ENCODE peak calls at places on chromosomes 12 and 14, in ten cellular contexts. P is foreskin fibroblast, Y is Peyer's patch, A is fibroblast of pulmonary artery, B is AG04450, R is mesothelial cell of epicardium, I is lower leg skin, D is AG09309, J is cardiac muscle cell, V is BJ. W is an unnamed sample.

GRCh38 chr14:31251028-31251958 is 43.7 kb upstream of the HECTD1 start:
- DNase-seq in P (no peak), Y (no peak), A (no peak), B (no peak), R (no peak), I (no peak), D (no peak), J (no peak), V (no peak), W (no peak)

GRCh38 chr14:94386085-94387031 is 2.0 kb downstream of the SERPINA1 start:
- DNase-seq in P (no peak), Y (no peak), A (no peak), B (no peak), R (no peak), I (no peak), D (no peak), J (no peak), V (no peak), W (no peak)

GRCh38 chr12:125211464-125211863 is 146.2 kb downstream of the AACS start:
- DNase-seq in P (no peak), Y (no peak), A (no peak), B (no peak), R (no peak), I (no peak), D (no peak), J (no peak), V (no peak), W (no peak)

GRCh38 chr12:113697646-113698504 is 226.2 kb upstream of the LHX5 start:
- DNase-seq in P (no peak), Y (no peak), A (no peak), B (no peak), R (no peak), I (no peak), D (no peak), J (no peak), V (no peak), W (peak; percentile 79)

GRCh38 chr12:62720661-62721330 is 214.2 kb downstream of the PPM1H start:
- DNase-seq in P (peak; percentile 83), Y (no peak), A (peak; percentile 67), B (no peak), R (no peak), I (no peak), D (no peak), J (peak; percentile 63), V (no peak), W (no peak)

GRCh38 chr12:58310828-58311273 is 369.5 kb downstream of the ATP23 start:
- DNase-seq in P (peak; percentile 92), Y (no peak), A (peak; percentile 98), B (peak; percentile 95), R (no peak), I (peak; percentile 18), D (peak; percentile 98), J (peak; percentile 96), V (peak; percentile 100), W (no peak)

GRCh38 chr12:70983692-70984091 is 63.2 kb upstream of the PTPRR start:
- DNase-seq in P (no peak), Y (no peak), A (peak; percentile 31), B (no peak), R (no peak), I (no peak), D (no peak), J (peak; percentile 43), V (no peak), W (no peak)

GRCh38 chr12:95859344-95859816 is 628 bp downstream of the SNRPF start:
- DNase-seq in P (peak; percentile 33), Y (no peak), A (peak; percentile 19), B (no peak), R (no peak), I (no peak), D (no peak), J (peak; percentile 26), V (no peak), W (no peak)

GRCh38 chr12:52370906-52371608 is 3.8 kb upstream of the KRT85 start:
- DNase-seq in P (peak; percentile 37), Y (no peak), A (peak; percentile 76), B (no peak), R (no peak), I (peak; percentile 85), D (peak; percentile 28), J (peak; percentile 87), V (peak; percentile 11), W (no peak)

GRCh38 chr14:64387232-64387737 is 868 bp upstream of the MTHFD1 start:
- DNase-seq in P (peak; percentile 14), Y (no peak), A (peak; percentile 22), B (no peak), R (no peak), I (no peak), D (no peak), J (peak; percentile 36), V (no peak), W (peak; percentile 52)

GRCh38 chr14:81110186-81110585 is 110.6 kb downstream of the GTF2A1 start:
- DNase-seq in P (no peak), Y (no peak), A (no peak), B (no peak), R (no peak), I (no peak), D (no peak), J (no peak), V (no peak), W (no peak)

GRCh38 chr12:110199360-110200123 is 75.4 kb downstream of the IFT81 start:
- DNase-seq in P (peak; percentile 64), Y (no peak), A (peak; percentile 79), B (no peak), R (no peak), I (no peak), D (no peak), J (peak; percentile 81), V (no peak), W (no peak)

GRCh38 chr12:8950287-8950574 is 786 bp upstream of the M6PR start:
- DNase-seq in P (no peak), Y (no peak), A (no peak), B (no peak), R (no peak), I (no peak), D (no peak), J (no peak), V (no peak), W (no peak)

GRCh38 chr12:85029456-85029855 is 6.6 kb downstream of the TSPAN19 start:
- DNase-seq in P (no peak), Y (no peak), A (peak; percentile 61), B (no peak), R (no peak), I (no peak), D (no peak), J (peak; percentile 38), V (no peak), W (no peak)

GRCh38 chr12:24020391-24021163 is 71.1 kb upstream of the SOX5 start:
- DNase-seq in P (no peak), Y (no peak), A (no peak), B (no peak), R (no peak), I (no peak), D (no peak), J (no peak), V (no peak), W (no peak)

GRCh38 chr12:24027352-24027751 is 77.9 kb upstream of the SOX5 start:
- DNase-seq in P (no peak), Y (no peak), A (no peak), B (no peak), R (no peak), I (no peak), D (no peak), J (no peak), V (no peak), W (no peak)

GRCh38 chr12:24021164-24021502 is 71.7 kb upstream of the SOX5 start:
- DNase-seq in P (no peak), Y (no peak), A (no peak), B (no peak), R (no peak), I (no peak), D (no peak), J (no peak), V (no peak), W (no peak)

DNA sequence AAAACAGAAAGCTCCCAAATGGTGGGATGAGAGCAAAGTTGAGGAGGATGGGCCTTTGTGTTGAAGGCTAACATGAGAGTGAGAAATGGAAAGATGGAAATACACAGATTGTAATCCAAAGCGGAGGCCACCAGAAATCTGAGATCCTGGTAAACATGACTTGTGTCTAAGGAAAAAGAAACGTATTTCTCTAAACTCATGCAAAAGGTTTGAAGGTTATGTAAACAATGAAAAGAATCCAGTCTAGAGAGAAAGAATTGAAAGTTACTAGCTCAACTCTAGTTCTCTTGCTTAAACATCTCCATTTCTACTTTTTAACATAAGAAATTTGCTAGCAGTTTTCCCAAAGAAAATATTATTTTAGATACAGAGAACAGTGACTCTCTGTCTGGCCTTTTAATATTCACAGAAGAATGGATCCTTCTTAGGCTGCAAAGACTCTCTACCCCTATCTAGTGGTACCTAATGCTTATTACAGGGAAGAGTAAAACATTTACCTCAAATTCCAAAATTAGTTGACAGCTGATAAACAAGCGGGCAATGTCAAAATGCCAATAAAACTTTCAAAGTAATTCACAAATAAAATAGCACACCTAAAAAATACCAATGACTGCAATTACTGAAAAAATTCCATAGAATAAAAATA is 75.8 kb upstream of the SOX5 start:
- DNase-seq in P (no peak), Y (no peak), A (peak; percentile 24), B (no peak), R (no peak), I (no peak), D (no peak), J (no peak), V (no peak), W (no peak)
- TF ChIP-seq CTCF in P (peak; percentile 12), Y (peak; percentile 54), A (peak; percentile 59), B (peak; percentile 63), R (no peak), I (no peak), D (no peak), J (peak; percentile 57), V (no peak), W (peak; percentile 66)

DNA sequence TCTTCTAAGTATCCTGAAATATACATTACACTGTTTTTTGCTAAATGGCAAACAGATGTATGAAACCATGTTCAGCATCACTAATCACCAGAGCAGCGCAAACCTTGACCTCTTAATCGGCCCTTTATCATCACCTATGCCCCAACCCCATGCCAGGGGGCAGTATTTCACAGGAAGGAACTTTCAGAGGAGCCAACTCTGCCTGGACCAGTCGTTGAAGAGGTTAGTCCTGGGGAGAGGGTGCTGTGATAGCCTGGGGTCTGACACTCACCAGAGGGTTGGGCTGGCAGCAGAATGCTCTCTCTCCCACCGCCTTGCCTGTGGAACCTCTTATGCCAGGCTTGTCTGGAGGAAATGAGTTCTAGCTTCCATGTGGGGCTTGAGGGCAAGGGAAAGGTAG is 411.7 kb downstream of the TMEM117 start:
- DNase-seq in P (no peak), Y (no peak), A (no peak), B (no peak), R (no peak), I (no peak), D (no peak), J (no peak), V (no peak), W (peak; percentile 24)
- TF ChIP-seq CTCF in P (no peak), Y (no peak), A (no peak), B (no peak), R (no peak), I (no peak), D (no peak), J (no peak), V (no peak), W (peak; percentile 36)

GRCh38 chr12:127926004-127926403 is 341.0 kb upstream of the TMEM132C start:
- DNase-seq in P (peak; percentile 4), Y (no peak), A (peak; percentile 14), B (no peak), R (no peak), I (no peak), D (no peak), J (no peak), V (no peak), W (peak; percentile 21)
- TF ChIP-seq CTCF in P (peak; percentile 77), Y (no peak), A (peak; percentile 7), B (no peak), R (no peak), I (no peak), D (peak; percentile 79), J (no peak), V (peak; percentile 61), W (no peak)

GRCh38 chr14:22847661-22848341 is 11.4 kb downstream of the MMP14 start:
- DNase-seq in P (peak; percentile 70), Y (no peak), A (peak; percentile 69), B (no peak), R (no peak), I (no peak), D (no peak), J (peak; percentile 75), V (no peak), W (no peak)
- TF ChIP-seq CTCF in P (peak; percentile 14), Y (no peak), A (no peak), B (peak; percentile 15), R (no peak), I (no peak), D (peak; percentile 3), J (peak; percentile 11), V (peak; percentile 6), W (no peak)

W was measured in glutamatergic neuron.